ENCODE peak calls at places on chromosomes 12 and 14, in ten cellular contexts. One of them, this sample, is unnamed.

GRCh38 chr14:104284107-104284592 is 145.8 kb downstream of the KIF26A start:
- DNase-seq in HFFc6: no peak
- DNase-seq in progenitor cell of endocrine pancreas: no peak
- DNase-seq in SIG-M5: no peak
- DNase-seq in Calu3: no peak
- DNase-seq in activated CD4-positive, alpha-beta T cell treated with anti-CD3 and anti-CD28 coated beads, Interleukin-2, amount 10 ng/mL, durations not matched to agents 24 days and 14 days: no peak
- DNase-seq in fibroblast of the aortic adventitia: no peak
- DNase-seq in anterior cingulate cortex: no peak
- DNase-seq in NAMALWA: no peak
- DNase-seq in NCI-H1436 treated with DMSO at 0.1 percent for 48 hours: no peak
- DNase-seq in this sample: no peak

GRCh38 chr12:127115468-127116035 is 1151.4 kb upstream of the TMEM132C start:
- DNase-seq in HFFc6: no peak
- DNase-seq in progenitor cell of endocrine pancreas: no peak
- DNase-seq in SIG-M5: no peak
- DNase-seq in Calu3: no peak
- DNase-seq in activated CD4-positive, alpha-beta T cell treated with anti-CD3 and anti-CD28 coated beads, Interleukin-2, amount 10 ng/mL, durations not matched to agents 24 days and 14 days: peak; percentile 6
- DNase-seq in fibroblast of the aortic adventitia: no peak
- DNase-seq in anterior cingulate cortex: no peak
- DNase-seq in NAMALWA: no peak
- DNase-seq in NCI-H1436 treated with DMSO at 0.1 percent for 48 hours: no peak
- DNase-seq in this sample: peak; percentile 9

GRCh38 chr14:96393292-96393691 is 1.4 kb downstream of the AK7 start:
- DNase-seq in HFFc6: no peak
- DNase-seq in progenitor cell of endocrine pancreas: no peak
- DNase-seq in SIG-M5: no peak
- DNase-seq in Calu3: no peak
- DNase-seq in activated CD4-positive, alpha-beta T cell treated with anti-CD3 and anti-CD28 coated beads, Interleukin-2, amount 10 ng/mL, durations not matched to agents 24 days and 14 days: peak; percentile 52
- DNase-seq in fibroblast of the aortic adventitia: no peak
- DNase-seq in anterior cingulate cortex: no peak
- DNase-seq in NAMALWA: no peak
- DNase-seq in NCI-H1436 treated with DMSO at 0.1 percent for 48 hours: no peak
- DNase-seq in this sample: no peak

GRCh38 chr12:76719171-76719631 is 44.7 kb upstream of the ZDHHC17 start:
- DNase-seq in HFFc6: peak; percentile 76
- DNase-seq in progenitor cell of endocrine pancreas: no peak
- DNase-seq in SIG-M5: no peak
- DNase-seq in Calu3: no peak
- DNase-seq in activated CD4-positive, alpha-beta T cell treated with anti-CD3 and anti-CD28 coated beads, Interleukin-2, amount 10 ng/mL, durations not matched to agents 24 days and 14 days: no peak
- DNase-seq in fibroblast of the aortic adventitia: peak; percentile 65
- DNase-seq in anterior cingulate cortex: no peak
- DNase-seq in NAMALWA: no peak
- DNase-seq in NCI-H1436 treated with DMSO at 0.1 percent for 48 hours: no peak
- DNase-seq in this sample: no peak

GRCh38 chr12:109347579-109347978 is at the start of gene MYO1H:
- DNase-seq in HFFc6: no peak
- DNase-seq in progenitor cell of endocrine pancreas: no peak
- DNase-seq in SIG-M5: no peak
- DNase-seq in Calu3: peak; percentile 4
- DNase-seq in activated CD4-positive, alpha-beta T cell treated with anti-CD3 and anti-CD28 coated beads, Interleukin-2, amount 10 ng/mL, durations not matched to agents 24 days and 14 days: no peak
- DNase-seq in fibroblast of the aortic adventitia: no peak
- DNase-seq in anterior cingulate cortex: no peak
- DNase-seq in NAMALWA: no peak
- DNase-seq in NCI-H1436 treated with DMSO at 0.1 percent for 48 hours: no peak
- DNase-seq in this sample: no peak

GRCh38 chr12:127555071-127555470 is 711.9 kb upstream of the TMEM132C start:
- DNase-seq in HFFc6: no peak
- DNase-seq in progenitor cell of endocrine pancreas: no peak
- DNase-seq in SIG-M5: no peak
- DNase-seq in Calu3: no peak
- DNase-seq in activated CD4-positive, alpha-beta T cell treated with anti-CD3 and anti-CD28 coated beads, Interleukin-2, amount 10 ng/mL, durations not matched to agents 24 days and 14 days: no peak
- DNase-seq in fibroblast of the aortic adventitia: no peak
- DNase-seq in anterior cingulate cortex: no peak
- DNase-seq in NAMALWA: no peak
- DNase-seq in NCI-H1436 treated with DMSO at 0.1 percent for 48 hours: no peak
- DNase-seq in this sample: no peak

GRCh38 chr12:72273499-72273837 is 1.3 kb downstream of the TRHDE start:
- DNase-seq in HFFc6: no peak
- DNase-seq in progenitor cell of endocrine pancreas: peak; percentile 11
- DNase-seq in SIG-M5: no peak
- DNase-seq in Calu3: no peak
- DNase-seq in activated CD4-positive, alpha-beta T cell treated with anti-CD3 and anti-CD28 coated beads, Interleukin-2, amount 10 ng/mL, durations not matched to agents 24 days and 14 days: no peak
- DNase-seq in fibroblast of the aortic adventitia: no peak
- DNase-seq in anterior cingulate cortex: no peak
- DNase-seq in NAMALWA: no peak
- DNase-seq in NCI-H1436 treated with DMSO at 0.1 percent for 48 hours: no peak
- DNase-seq in this sample: no peak

GRCh38 chr12:29103539-29103974 is 45.5 kb upstream of the FAR2 start:
- DNase-seq in HFFc6: no peak
- DNase-seq in progenitor cell of endocrine pancreas: no peak
- DNase-seq in SIG-M5: peak; percentile 46
- DNase-seq in Calu3: no peak
- DNase-seq in activated CD4-positive, alpha-beta T cell treated with anti-CD3 and anti-CD28 coated beads, Interleukin-2, amount 10 ng/mL, durations not matched to agents 24 days and 14 days: peak; percentile 90
- DNase-seq in fibroblast of the aortic adventitia: no peak
- DNase-seq in anterior cingulate cortex: no peak
- DNase-seq in NAMALWA: no peak
- DNase-seq in NCI-H1436 treated with DMSO at 0.1 percent for 48 hours: no peak
- DNase-seq in this sample: no peak

GRCh38 chr12:101901782-101902181 is 24.4 kb downstream of the DRAM1 start:
- DNase-seq in HFFc6: no peak
- DNase-seq in progenitor cell of endocrine pancreas: no peak
- DNase-seq in SIG-M5: no peak
- DNase-seq in Calu3: no peak
- DNase-seq in activated CD4-positive, alpha-beta T cell treated with anti-CD3 and anti-CD28 coated beads, Interleukin-2, amount 10 ng/mL, durations not matched to agents 24 days and 14 days: no peak
- DNase-seq in fibroblast of the aortic adventitia: no peak
- DNase-seq in anterior cingulate cortex: no peak
- DNase-seq in NAMALWA: no peak
- DNase-seq in NCI-H1436 treated with DMSO at 0.1 percent for 48 hours: no peak
- DNase-seq in this sample: no peak

GRCh38 chr12:108772896-108773797 is 41.8 kb upstream of the CORO1C start:
- DNase-seq in HFFc6: no peak
- DNase-seq in progenitor cell of endocrine pancreas: no peak
- DNase-seq in SIG-M5: no peak
- DNase-seq in Calu3: no peak
- DNase-seq in activated CD4-positive, alpha-beta T cell treated with anti-CD3 and anti-CD28 coated beads, Interleukin-2, amount 10 ng/mL, durations not matched to agents 24 days and 14 days: no peak
- DNase-seq in fibroblast of the aortic adventitia: no peak
- DNase-seq in anterior cingulate cortex: no peak
- DNase-seq in NAMALWA: peak; percentile 17
- DNase-seq in NCI-H1436 treated with DMSO at 0.1 percent for 48 hours: no peak
- DNase-seq in this sample: no peak

GRCh38 chr12:29639893-29640495 is 142.5 kb upstream of the OVCH1 start:
- DNase-seq in HFFc6: no peak
- DNase-seq in progenitor cell of endocrine pancreas: no peak
- DNase-seq in SIG-M5: no peak
- DNase-seq in Calu3: no peak
- DNase-seq in activated CD4-positive, alpha-beta T cell treated with anti-CD3 and anti-CD28 coated beads, Interleukin-2, amount 10 ng/mL, durations not matched to agents 24 days and 14 days: no peak
- DNase-seq in fibroblast of the aortic adventitia: no peak
- DNase-seq in anterior cingulate cortex: no peak
- DNase-seq in NAMALWA: no peak
- DNase-seq in NCI-H1436 treated with DMSO at 0.1 percent for 48 hours: no peak
- DNase-seq in this sample: no peak

GRCh38 chr12:53054112-53054878 is 4.4 kb downstream of the TNS2 start:
- DNase-seq in HFFc6: no peak
- DNase-seq in progenitor cell of endocrine pancreas: peak; percentile 88
- DNase-seq in SIG-M5: no peak
- DNase-seq in Calu3: peak; percentile 89
- DNase-seq in activated CD4-positive, alpha-beta T cell treated with anti-CD3 and anti-CD28 coated beads, Interleukin-2, amount 10 ng/mL, durations not matched to agents 24 days and 14 days: peak; percentile 97
- DNase-seq in fibroblast of the aortic adventitia: peak; percentile 83
- DNase-seq in anterior cingulate cortex: peak; percentile 94
- DNase-seq in NAMALWA: peak; percentile 98
- DNase-seq in NCI-H1436 treated with DMSO at 0.1 percent for 48 hours: peak; percentile 78
- DNase-seq in this sample: peak; percentile 79

GRCh38 chr12:107759410-107759809 is 1.5 kb downstream of the PRDM4 start:
- DNase-seq in HFFc6: peak; percentile 91
- DNase-seq in progenitor cell of endocrine pancreas: no peak
- DNase-seq in SIG-M5: no peak
- DNase-seq in Calu3: peak; percentile 21
- DNase-seq in activated CD4-positive, alpha-beta T cell treated with anti-CD3 and anti-CD28 coated beads, Interleukin-2, amount 10 ng/mL, durations not matched to agents 24 days and 14 days: peak; percentile 73
- DNase-seq in fibroblast of the aortic adventitia: peak; percentile 73
- DNase-seq in anterior cingulate cortex: no peak
- DNase-seq in NAMALWA: peak; percentile 36
- DNase-seq in NCI-H1436 treated with DMSO at 0.1 percent for 48 hours: no peak
- DNase-seq in this sample: peak; percentile 68

GRCh38 chr14:68110989-68111704 is 291.6 kb downstream of the RAD51B start:
- DNase-seq in HFFc6: no peak
- DNase-seq in progenitor cell of endocrine pancreas: no peak
- DNase-seq in SIG-M5: no peak
- DNase-seq in Calu3: no peak
- DNase-seq in activated CD4-positive, alpha-beta T cell treated with anti-CD3 and anti-CD28 coated beads, Interleukin-2, amount 10 ng/mL, durations not matched to agents 24 days and 14 days: no peak
- DNase-seq in fibroblast of the aortic adventitia: no peak
- DNase-seq in anterior cingulate cortex: no peak
- DNase-seq in NAMALWA: no peak
- DNase-seq in NCI-H1436 treated with DMSO at 0.1 percent for 48 hours: no peak
- DNase-seq in this sample: peak; percentile 19

GRCh38 chr12:4116251-4117111 is 157.1 kb upstream of the CCND2 start:
- DNase-seq in HFFc6: peak; percentile 78
- DNase-seq in progenitor cell of endocrine pancreas: no peak
- DNase-seq in SIG-M5: no peak
- DNase-seq in Calu3: peak; percentile 14
- DNase-seq in activated CD4-positive, alpha-beta T cell treated with anti-CD3 and anti-CD28 coated beads, Interleukin-2, amount 10 ng/mL, durations not matched to agents 24 days and 14 days: peak; percentile 53
- DNase-seq in fibroblast of the aortic adventitia: peak; percentile 48
- DNase-seq in anterior cingulate cortex: no peak
- DNase-seq in NAMALWA: no peak
- DNase-seq in NCI-H1436 treated with DMSO at 0.1 percent for 48 hours: no peak
- DNase-seq in this sample: peak; percentile 69

GRCh38 chr12:22598763-22599161 is 26.2 kb upstream of the ETNK1 start:
- DNase-seq in HFFc6: no peak
- DNase-seq in progenitor cell of endocrine pancreas: no peak
- DNase-seq in SIG-M5: no peak
- DNase-seq in Calu3: no peak
- DNase-seq in activated CD4-positive, alpha-beta T cell treated with anti-CD3 and anti-CD28 coated beads, Interleukin-2, amount 10 ng/mL, durations not matched to agents 24 days and 14 days: no peak
- DNase-seq in fibroblast of the aortic adventitia: no peak
- DNase-seq in anterior cingulate cortex: no peak
- DNase-seq in NAMALWA: no peak
- DNase-seq in NCI-H1436 treated with DMSO at 0.1 percent for 48 hours: no peak
- DNase-seq in this sample: no peak

GRCh38 chr12:32031109-32031508 is 71.9 kb downstream of the RESF1 start:
- DNase-seq in HFFc6: no peak
- DNase-seq in progenitor cell of endocrine pancreas: no peak
- DNase-seq in SIG-M5: no peak
- DNase-seq in Calu3: no peak
- DNase-seq in activated CD4-positive, alpha-beta T cell treated with anti-CD3 and anti-CD28 coated beads, Interleukin-2, amount 10 ng/mL, durations not matched to agents 24 days and 14 days: no peak
- DNase-seq in fibroblast of the aortic adventitia: peak; percentile 17
- DNase-seq in anterior cingulate cortex: no peak
- DNase-seq in NAMALWA: no peak
- DNase-seq in NCI-H1436 treated with DMSO at 0.1 percent for 48 hours: no peak
- DNase-seq in this sample: no peak

GRCh38 chr14:104294628-104294982 is 156.2 kb downstream of the KIF26A start:
- DNase-seq in HFFc6: no peak
- DNase-seq in progenitor cell of endocrine pancreas: no peak
- DNase-seq in SIG-M5: no peak
- DNase-seq in Calu3: no peak
- DNase-seq in activated CD4-positive, alpha-beta T cell treated with anti-CD3 and anti-CD28 coated beads, Interleukin-2, amount 10 ng/mL, durations not matched to agents 24 days and 14 days: no peak
- DNase-seq in fibroblast of the aortic adventitia: no peak
- DNase-seq in anterior cingulate cortex: no peak
- DNase-seq in NAMALWA: no peak
- DNase-seq in NCI-H1436 treated with DMSO at 0.1 percent for 48 hours: no peak
- DNase-seq in this sample: no peak

GRCh38 chr12:90090929-90091651 is 382.5 kb upstream of the ATP2B1 start:
- DNase-seq in HFFc6: peak; percentile 91
- DNase-seq in progenitor cell of endocrine pancreas: no peak
- DNase-seq in SIG-M5: no peak
- DNase-seq in Calu3: peak; percentile 66
- DNase-seq in activated CD4-positive, alpha-beta T cell treated with anti-CD3 and anti-CD28 coated beads, Interleukin-2, amount 10 ng/mL, durations not matched to agents 24 days and 14 days: peak; percentile 67
- DNase-seq in fibroblast of the aortic adventitia: peak; percentile 97
- DNase-seq in anterior cingulate cortex: no peak
- DNase-seq in NAMALWA: no peak
- DNase-seq in NCI-H1436 treated with DMSO at 0.1 percent for 48 hours: no peak
- DNase-seq in this sample: peak; percentile 98

GRCh38 chr14:33925209-33925608 is 25.7 kb downstream of the EGLN3 start:
- DNase-seq in HFFc6: no peak
- DNase-seq in progenitor cell of endocrine pancreas: no peak
- DNase-seq in SIG-M5: no peak
- DNase-seq in Calu3: no peak
- DNase-seq in activated CD4-positive, alpha-beta T cell treated with anti-CD3 and anti-CD28 coated beads, Interleukin-2, amount 10 ng/mL, durations not matched to agents 24 days and 14 days: no peak
- DNase-seq in fibroblast of the aortic adventitia: no peak
- DNase-seq in anterior cingulate cortex: no peak
- DNase-seq in NAMALWA: no peak
- DNase-seq in NCI-H1436 treated with DMSO at 0.1 percent for 48 hours: no peak
- DNase-seq in this sample: no peak

GRCh38 chr12:111424793-111425251 is 19.1 kb downstream of the SH2B3 start:
- DNase-seq in HFFc6: no peak
- DNase-seq in progenitor cell of endocrine pancreas: no peak
- DNase-seq in SIG-M5: no peak
- DNase-seq in Calu3: no peak
- DNase-seq in activated CD4-positive, alpha-beta T cell treated with anti-CD3 and anti-CD28 coated beads, Interleukin-2, amount 10 ng/mL, durations not matched to agents 24 days and 14 days: no peak
- DNase-seq in fibroblast of the aortic adventitia: no peak
- DNase-seq in anterior cingulate cortex: no peak
- DNase-seq in NAMALWA: no peak
- DNase-seq in NCI-H1436 treated with DMSO at 0.1 percent for 48 hours: no peak
- DNase-seq in this sample: no peak

GRCh38 chr14:23568600-23569310 is 1.2 kb upstream of the AP1G2 start:
- DNase-seq in HFFc6: no peak
- DNase-seq in progenitor cell of endocrine pancreas: no peak
- DNase-seq in SIG-M5: no peak
- DNase-seq in Calu3: peak; percentile 67
- DNase-seq in activated CD4-positive, alpha-beta T cell treated with anti-CD3 and anti-CD28 coated beads, Interleukin-2, amount 10 ng/mL, durations not matched to agents 24 days and 14 days: no peak
- DNase-seq in fibroblast of the aortic adventitia: no peak
- DNase-seq in anterior cingulate cortex: no peak
- DNase-seq in NAMALWA: peak; percentile 53
- DNase-seq in NCI-H1436 treated with DMSO at 0.1 percent for 48 hours: no peak
- DNase-seq in this sample: no peak

GRCh38 chr12:34595749-34596733 is 573.7 kb downstream of the ALG10 start:
- DNase-seq in HFFc6: no peak
- DNase-seq in progenitor cell of endocrine pancreas: peak; percentile 8
- DNase-seq in SIG-M5: no peak
- DNase-seq in Calu3: no peak
- DNase-seq in activated CD4-positive, alpha-beta T cell treated with anti-CD3 and anti-CD28 coated beads, Interleukin-2, amount 10 ng/mL, durations not matched to agents 24 days and 14 days: no peak
- DNase-seq in fibroblast of the aortic adventitia: no peak
- DNase-seq in anterior cingulate cortex: no peak
- DNase-seq in NAMALWA: no peak
- DNase-seq in NCI-H1436 treated with DMSO at 0.1 percent for 48 hours: no peak
- DNase-seq in this sample: no peak

GRCh38 chr12:132437252-132438138 is 52.5 kb upstream of the FBRSL1 start:
- DNase-seq in HFFc6: no peak
- DNase-seq in progenitor cell of endocrine pancreas: no peak
- DNase-seq in SIG-M5: no peak
- DNase-seq in Calu3: no peak
- DNase-seq in activated CD4-positive, alpha-beta T cell treated with anti-CD3 and anti-CD28 coated beads, Interleukin-2, amount 10 ng/mL, durations not matched to agents 24 days and 14 days: no peak
- DNase-seq in fibroblast of the aortic adventitia: no peak
- DNase-seq in anterior cingulate cortex: no peak
- DNase-seq in NAMALWA: no peak
- DNase-seq in NCI-H1436 treated with DMSO at 0.1 percent for 48 hours: no peak
- DNase-seq in this sample: no peak

GRCh38 chr14:59530349-59530748 is 46.0 kb downstream of the JKAMP start:
- DNase-seq in HFFc6: no peak
- DNase-seq in progenitor cell of endocrine pancreas: no peak
- DNase-seq in SIG-M5: no peak
- DNase-seq in Calu3: no peak
- DNase-seq in activated CD4-positive, alpha-beta T cell treated with anti-CD3 and anti-CD28 coated beads, Interleukin-2, amount 10 ng/mL, durations not matched to agents 24 days and 14 days: no peak
- DNase-seq in fibroblast of the aortic adventitia: no peak
- DNase-seq in anterior cingulate cortex: no peak
- DNase-seq in NAMALWA: no peak
- DNase-seq in NCI-H1436 treated with DMSO at 0.1 percent for 48 hours: no peak
- DNase-seq in this sample: no peak

GRCh38 chr14:105525861-105526780 is at the start of gene TMEM121:
- DNase-seq in HFFc6: no peak
- DNase-seq in progenitor cell of endocrine pancreas: peak; percentile 39
- DNase-seq in SIG-M5: no peak
- DNase-seq in Calu3: peak; percentile 25
- DNase-seq in activated CD4-positive, alpha-beta T cell treated with anti-CD3 and anti-CD28 coated beads, Interleukin-2, amount 10 ng/mL, durations not matched to agents 24 days and 14 days: peak; percentile 84
- DNase-seq in fibroblast of the aortic adventitia: no peak
- DNase-seq in anterior cingulate cortex: peak; percentile 39
- DNase-seq in NAMALWA: peak; percentile 39
- DNase-seq in NCI-H1436 treated with DMSO at 0.1 percent for 48 hours: no peak
- DNase-seq in this sample: no peak

GRCh38 chr14:23517650-23518329 is 33.8 kb downstream of the ZFHX2 start:
- DNase-seq in HFFc6: no peak
- DNase-seq in progenitor cell of endocrine pancreas: no peak
- DNase-seq in SIG-M5: no peak
- DNase-seq in Calu3: no peak
- DNase-seq in activated CD4-positive, alpha-beta T cell treated with anti-CD3 and anti-CD28 coated beads, Interleukin-2, amount 10 ng/mL, durations not matched to agents 24 days and 14 days: no peak
- DNase-seq in fibroblast of the aortic adventitia: no peak
- DNase-seq in anterior cingulate cortex: no peak
- DNase-seq in NAMALWA: no peak
- DNase-seq in NCI-H1436 treated with DMSO at 0.1 percent for 48 hours: no peak
- DNase-seq in this sample: no peak

GRCh38 chr14:104681689-104682074 is 7.7 kb upstream of the INF2 start:
- DNase-seq in HFFc6: peak; percentile 52
- DNase-seq in progenitor cell of endocrine pancreas: no peak
- DNase-seq in SIG-M5: no peak
- DNase-seq in Calu3: peak; percentile 85
- DNase-seq in activated CD4-positive, alpha-beta T cell treated with anti-CD3 and anti-CD28 coated beads, Interleukin-2, amount 10 ng/mL, durations not matched to agents 24 days and 14 days: no peak
- DNase-seq in fibroblast of the aortic adventitia: peak; percentile 85
- DNase-seq in anterior cingulate cortex: peak; percentile 67
- DNase-seq in NAMALWA: no peak
- DNase-seq in NCI-H1436 treated with DMSO at 0.1 percent for 48 hours: no peak
- DNase-seq in this sample: peak; percentile 88

This sample was measured in RPMI7951.